ENCODE peak calls at places on chromosomes 12 and 14, in seven cellular contexts. R, N, I, O, M, U and H are unnamed samples.

GRCh38 chr12:19491863-19492262 is 52.6 kb downstream of the AEBP2 start:
- DNase-seq in R (no peak), N (no peak), I (no peak), O (no peak), M (peak; percentile 7), U (no peak), H (no peak)

GRCh38 chr14:69711065-69711464 is 55.9 kb upstream of the SRSF5 start:
- DNase-seq in R (no peak), N (no peak), I (no peak), O (no peak), M (no peak), U (peak; percentile 98), H (peak; percentile 96)

GRCh38 chr12:102498471-102498870 is 18.1 kb upstream of the IGF1 start:
- DNase-seq in R (no peak), N (no peak), I (no peak), O (no peak), M (no peak), U (no peak), H (no peak)

GRCh38 chr14:102095231-102095870 is 8.5 kb upstream of the HSP90AA1 start:
- DNase-seq in R (no peak), N (no peak), I (no peak), O (no peak), M (peak; percentile 77), U (no peak), H (no peak)

GRCh38 chr14:95018845-95019244 is 138.5 kb downstream of the DICER1 start:
- DNase-seq in R (no peak), N (no peak), I (no peak), O (no peak), M (no peak), U (peak; percentile 28), H (no peak)

GRCh38 chr12:124480469-124481256 is 86.7 kb downstream of the NCOR2 start:
- DNase-seq in R (no peak), N (no peak), I (peak; percentile 85), O (no peak), M (peak; percentile 87), U (peak; percentile 96), H (peak; percentile 97)

GRCh38 chr12:49635036-49635435 is 11.7 kb downstream of the PRPF40B start:
- DNase-seq in R (no peak), N (no peak), I (no peak), O (no peak), M (no peak), U (no peak), H (no peak)

GRCh38 chr12:28950049-28950448 is 199.0 kb upstream of the FAR2 start:
- DNase-seq in R (no peak), N (no peak), I (no peak), O (no peak), M (no peak), U (no peak), H (no peak)

GRCh38 chr14:22982477-22983245 is at the start of gene AJUBA:
- DNase-seq in R (peak; percentile 93), N (peak; percentile 34), I (peak; percentile 92), O (peak; percentile 86), M (peak; percentile 96), U (peak; percentile 83), H (peak; percentile 68)

GRCh38 chr12:106744600-106744999 is 29.9 kb upstream of the RIC8B start:
- DNase-seq in R (no peak), N (no peak), I (no peak), O (no peak), M (no peak), U (no peak), H (no peak)

GRCh38 chr14:72543325-72543724 is 350.6 kb downstream of the DPF3 start:
- DNase-seq in R (no peak), N (no peak), I (no peak), O (no peak), M (no peak), U (no peak), H (no peak)

GRCh38 chr12:130335517-130336392 is 1.9 kb upstream of the PIWIL1 start:
- DNase-seq in R (peak; percentile 39), N (no peak), I (peak; percentile 70), O (peak; percentile 27), M (peak; percentile 50), U (peak; percentile 64), H (peak; percentile 75)

GRCh38 chr12:131104464-131105350 is 151.0 kb downstream of the ADGRD1 start:
- DNase-seq in R (peak; percentile 85), N (peak; percentile 47), I (peak; percentile 92), O (peak; percentile 4), M (peak; percentile 37), U (peak; percentile 75), H (peak; percentile 93)

GRCh38 chr12:14613718-14614117 is 46.0 kb upstream of the PLBD1 start:
- DNase-seq in R (no peak), N (no peak), I (no peak), O (no peak), M (no peak), U (peak; percentile 6), H (no peak)

GRCh38 chr14:90616881-90617280 is 199.3 kb downstream of the TTC7B start:
- DNase-seq in R (no peak), N (no peak), I (no peak), O (no peak), M (peak; percentile 42), U (no peak), H (no peak)

GRCh38 chr14:50318031-50318626 is 6.0 kb downstream of the DMAC2L start:
- DNase-seq in R (no peak), N (no peak), I (peak; percentile 47), O (no peak), M (peak; percentile 73), U (peak; percentile 75), H (peak; percentile 14)

GRCh38 chr12:85872497-85873091 is 1.5 kb upstream of the NTS start:
- DNase-seq in R (no peak), N (no peak), I (peak; percentile 24), O (peak; percentile 49), M (peak; percentile 77), U (peak; percentile 39), H (peak; percentile 80)

GRCh38 chr14:94548999-94549985 is 11.9 kb upstream of the SERPINA4 start:
- DNase-seq in R (peak; percentile 95), N (no peak), I (peak; percentile 66), O (no peak), M (peak; percentile 68), U (peak; percentile 26), H (peak; percentile 61)

GRCh38 chr12:6097384-6097783 is 27.1 kb downstream of the VWF start:
- DNase-seq in R (no peak), N (no peak), I (no peak), O (no peak), M (peak; percentile 91), U (no peak), H (no peak)

GRCh38 chr12:113818833-113819232 is 147.3 kb downstream of the RBM19 start:
- DNase-seq in R (peak; percentile 73), N (no peak), I (no peak), O (no peak), M (peak; percentile 11), U (no peak), H (peak; percentile 56)

GRCh38 chr12:7411343-7411742 is 32.6 kb downstream of the CD163L1 start:
- DNase-seq in R (no peak), N (no peak), I (no peak), O (no peak), M (no peak), U (peak; percentile 73), H (no peak)

GRCh38 chr12:1034726-1035457 is 43.9 kb downstream of the ERC1 start:
- DNase-seq in R (no peak), N (no peak), I (no peak), O (no peak), M (no peak), U (no peak), H (peak; percentile 91)